ENCODE peak calls at places on chromosome 15, in five cellular contexts. N is fibroblast of pulmonary artery, L is adrenal gland, J is fibroblast of villous mesenchyme, S is DND-41. Q is an unnamed sample.

GRCh38 chr15:25182098-25182478 is 227.3 kb downstream of the SNRPN start:
- DNase-seq in N (no peak), L (no peak), J (no peak), S (no peak), Q (no peak)

GRCh38 chr15:26015516-26015915 is 152.4 kb upstream of the ATP10A start:
- DNase-seq in N (no peak), L (no peak), J (no peak), S (no peak), Q (no peak)

GRCh38 chr15:92323480-92323879 is 70.2 kb upstream of the ST8SIA2 start:
- DNase-seq in N (no peak), L (no peak), J (no peak), S (no peak), Q (no peak)

GRCh38 chr15:48924528-48925393 is 39.0 kb downstream of the SHC4 start:
- DNase-seq in N (no peak), L (no peak), J (no peak), S (no peak), Q (no peak)

GRCh38 chr15:91632981-91633380 is 220.5 kb upstream of the SLCO3A1 start:
- DNase-seq in N (no peak), L (no peak), J (no peak), S (no peak), Q (no peak)

GRCh38 chr15:78675617-78676360 is 34.8 kb upstream of the CHRNB4 start:
- DNase-seq in N (no peak), L (no peak), J (no peak), S (no peak), Q (no peak)

GRCh38 chr15:89077750-89078149 is 10.5 kb upstream of the ABHD2 start:
- DNase-seq in N (no peak), L (no peak), J (no peak), S (no peak), Q (no peak)

GRCh38 chr15:92123848-92124631 is 269.6 kb upstream of the ST8SIA2 start:
- DNase-seq in N (no peak), L (no peak), J (no peak), S (no peak), Q (no peak)

GRCh38 chr15:50881121-50882048 is 27.1 kb upstream of the AP4E1 start:
- DNase-seq in N (no peak), L (no peak), J (no peak), S (no peak), Q (peak)

GRCh38 chr15:39728844-39729243 is 53.8 kb downstream of the FSIP1 start:
- DNase-seq in N (no peak), L (no peak), J (peak), S (no peak), Q (no peak)

GRCh38 chr15:38072507-38073277 is 138.3 kb downstream of the TMCO5A start:
- DNase-seq in N (peak), L (peak), J (peak), S (no peak), Q (no peak)

GRCh38 chr15:63023351-63023945 is 19.1 kb upstream of the TPM1 start:
- DNase-seq in N (peak), L (no peak), J (peak), S (no peak), Q (no peak)

GRCh38 chr15:40367038-40367672 is 9.1 kb downstream of the DISP2 start:
- DNase-seq in N (no peak), L (peak), J (no peak), S (no peak), Q (no peak)

GRCh38 chr15:74621546-74621920 is 5.9 kb downstream of the CLK3 start:
- DNase-seq in N (no peak), L (no peak), J (no peak), S (no peak), Q (no peak)
- TF ChIP-seq CTCF in N (no peak), L (no peak), J (no peak), S (no peak), Q (no peak)

DNA sequence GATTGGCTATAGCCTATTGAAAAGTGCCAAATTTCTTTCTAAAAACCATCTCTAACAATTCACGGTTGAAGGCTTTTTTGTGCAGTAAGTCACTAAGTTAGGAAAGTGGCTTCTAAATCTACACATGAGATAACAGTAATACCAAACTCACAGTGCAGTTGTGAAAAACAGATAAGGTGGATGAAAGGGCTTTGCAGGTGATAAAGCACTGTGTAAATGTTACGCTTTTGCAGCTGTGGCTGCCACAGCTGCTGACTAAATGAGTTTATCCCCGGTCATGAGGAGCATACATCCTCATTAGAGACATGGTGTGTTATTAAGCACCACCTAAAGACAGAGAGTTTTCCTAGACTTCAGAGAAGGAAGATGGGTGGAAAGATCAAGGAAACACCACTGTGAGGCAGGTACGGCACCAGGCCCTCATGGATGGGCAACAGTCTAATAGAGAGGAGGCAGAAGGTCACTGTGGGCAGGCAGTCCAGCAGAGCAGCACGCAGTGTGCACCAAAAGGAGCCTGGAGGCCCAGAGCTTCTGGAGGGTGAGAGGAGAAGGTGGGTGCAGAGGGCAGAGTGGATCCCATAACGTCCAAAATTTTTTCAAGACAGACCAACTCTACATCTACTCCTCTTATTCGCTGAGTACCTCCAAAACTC is 68.5 kb downstream of the FMN1 start:
- DNase-seq in N (no peak), L (no peak), J (peak), S (peak), Q (no peak)
- H3K4me3 ChIP-seq in N (no peak), L (no peak), J (no peak), S (peak), Q (no peak)

DNA sequence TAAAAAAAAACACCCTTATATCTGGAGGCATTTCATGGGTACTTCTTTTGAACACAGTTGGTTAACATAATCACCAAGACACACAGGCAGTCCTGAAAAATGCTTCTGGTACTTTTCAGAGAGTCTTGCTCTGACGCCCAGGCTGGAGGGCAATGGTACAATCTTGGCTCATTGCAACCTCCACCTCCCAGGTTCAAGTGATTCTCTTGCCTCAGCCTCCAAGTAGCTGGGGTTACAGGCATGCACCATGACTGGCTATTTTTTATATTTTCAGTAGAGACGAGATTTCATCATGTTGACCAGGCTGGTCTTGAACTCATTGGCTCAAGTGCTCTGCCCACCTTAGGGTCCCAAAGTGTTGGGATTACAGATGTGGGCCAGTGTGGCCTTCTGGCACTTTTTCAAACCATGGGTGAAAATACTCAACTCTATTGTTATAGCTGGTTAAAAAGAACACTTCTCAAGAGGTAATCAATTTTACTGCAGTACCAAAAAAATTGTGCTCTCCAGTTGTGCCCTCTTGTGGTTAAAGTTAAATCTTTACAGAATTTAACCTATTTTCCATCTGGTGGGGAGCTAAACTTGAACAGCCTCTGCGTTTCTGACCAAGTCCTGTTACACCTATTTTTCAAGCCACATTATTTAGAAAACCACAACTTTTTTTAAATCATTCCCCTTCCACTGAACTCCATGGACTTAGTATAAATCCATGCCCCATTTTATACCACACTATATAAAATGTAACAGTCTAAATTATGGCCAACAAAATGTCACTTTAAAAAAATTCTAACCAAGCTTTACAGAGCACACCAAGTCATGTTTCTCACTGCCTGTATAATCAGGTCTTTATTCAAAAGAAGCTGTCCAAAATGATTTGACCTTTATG is 1.2 kb upstream of the SNAPC5 start:
- DNase-seq in N (peak), L (no peak), J (peak), S (no peak), Q (no peak)
- TF ChIP-seq CTCF in N (peak), L (peak), J (peak), S (peak), Q (peak)

DNA sequence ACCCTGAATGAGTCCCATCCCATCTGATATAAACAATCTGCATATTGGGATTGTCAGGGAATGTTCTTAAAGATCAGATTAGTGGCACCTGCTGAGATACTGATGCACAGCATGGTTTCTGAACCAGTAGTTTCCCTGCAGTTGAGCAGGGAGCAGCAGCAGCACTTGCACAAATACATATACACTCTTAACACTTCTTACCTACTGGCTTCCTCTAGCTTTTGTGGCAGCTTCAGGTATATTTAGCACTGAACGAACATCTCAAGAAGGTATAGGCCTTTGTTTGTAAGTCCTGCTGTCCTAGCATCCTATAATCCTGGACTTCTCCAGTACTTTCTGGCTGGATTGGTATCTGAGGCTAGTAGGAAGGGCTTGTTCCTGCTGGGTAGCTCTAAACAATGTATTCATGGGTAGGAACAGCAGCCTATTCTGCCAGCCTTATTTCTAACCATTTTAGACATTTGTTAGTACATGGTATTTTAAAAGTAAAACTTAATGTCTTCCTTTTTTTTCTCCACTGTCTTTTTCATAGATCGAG is 4.5 kb downstream of the B2M start:
- DNase-seq in N (no peak), L (no peak), J (no peak), S (no peak), Q (no peak)
- H3K4me3 ChIP-seq in N (no peak), L (peak), J (no peak), S (no peak), Q (no peak)

GRCh38 chr15:65824941-65825544 is 33.0 kb upstream of the DENND4A start:
- DNase-seq in N (peak), L (peak), J (peak), S (no peak), Q (no peak)

GRCh38 chr15:65818927-65819562 is 27.0 kb upstream of the DENND4A start:
- DNase-seq in N (peak), L (no peak), J (no peak), S (no peak), Q (no peak)

GRCh38 chr15:65819563-65819960 is 27.5 kb upstream of the DENND4A start:
- DNase-seq in N (no peak), L (peak), J (peak), S (no peak), Q (no peak)

GRCh38 chr15:65824031-65824743 is 32.1 kb upstream of the DENND4A start:
- DNase-seq in N (peak), L (peak), J (peak), S (peak), Q (no peak)

DNA sequence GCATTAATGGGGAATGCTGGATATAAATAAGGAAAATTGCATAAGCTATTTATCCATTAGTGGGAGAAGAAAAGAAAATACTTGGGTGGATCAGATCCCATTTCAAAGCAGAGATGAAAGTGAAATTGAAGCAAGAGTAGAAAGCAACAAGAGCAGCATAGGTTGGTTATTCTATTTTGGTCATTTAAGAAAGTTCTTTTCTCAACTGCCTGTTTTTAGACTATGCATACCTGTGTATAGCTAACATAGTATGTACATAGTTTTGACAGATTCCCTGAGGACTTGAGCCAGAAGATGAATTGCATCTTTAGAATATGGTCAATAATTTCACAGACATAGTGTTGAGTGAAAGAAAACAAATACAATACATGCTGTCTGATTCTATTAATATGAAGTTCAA is 29.0 kb upstream of the DENND4A start:
- DNase-seq in N (no peak), L (no peak), J (no peak), S (no peak), Q (no peak)
- TF ChIP-seq CTCF in N (no peak), L (no peak), J (no peak), S (no peak), Q (no peak)

DNA sequence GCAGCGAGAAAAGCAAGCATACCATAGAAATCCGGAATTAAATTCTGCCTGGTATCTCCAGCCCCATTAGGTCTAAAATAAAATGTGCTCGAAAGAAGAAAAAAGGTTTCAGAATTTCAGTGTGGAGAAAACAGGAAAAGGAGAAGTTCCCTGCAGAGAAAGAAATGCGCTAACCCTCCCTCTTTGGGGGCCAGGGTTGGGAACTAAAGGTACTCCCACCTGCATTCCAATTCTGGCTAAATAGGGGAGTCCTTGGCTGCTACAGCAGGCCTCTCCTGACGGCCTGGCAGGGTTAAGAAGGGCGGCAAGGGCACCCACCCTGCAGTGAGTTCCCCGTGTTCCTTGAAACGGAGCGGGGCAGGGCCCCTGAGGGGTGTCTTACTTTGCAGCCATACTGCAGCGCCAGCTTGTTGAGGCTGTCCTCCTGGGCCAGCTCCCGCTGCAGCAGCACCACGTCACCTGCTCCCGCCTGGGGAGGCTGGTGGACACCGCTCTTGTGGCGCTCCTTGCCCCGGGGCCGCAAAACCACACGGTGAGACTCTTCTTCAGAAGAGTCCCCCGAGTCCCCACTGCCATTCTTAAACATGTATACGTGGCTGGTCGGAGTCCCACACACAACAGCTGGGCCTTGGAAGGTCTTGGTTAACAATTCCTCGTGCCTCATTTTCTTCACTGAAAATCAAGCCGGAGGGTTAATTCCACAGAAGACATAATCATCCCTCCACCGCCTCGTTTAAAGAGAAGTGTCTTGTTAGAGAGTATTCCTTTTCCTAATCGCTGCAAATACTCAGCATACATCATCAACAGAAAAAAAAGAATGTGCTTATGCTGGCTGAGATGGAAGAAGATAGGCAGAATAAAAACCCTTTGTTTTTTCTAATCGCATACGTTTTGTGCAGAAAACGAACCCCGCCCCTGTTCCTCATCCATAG is 1.6 kb downstream of the LYSMD4 start:
- DNase-seq in N (peak), L (no peak), J (no peak), S (no peak), Q (no peak)
- H3K4me3 ChIP-seq in N (peak), L (peak), J (peak), S (peak), Q (peak)

GRCh38 chr15:94584833-94585244 is 353.5 kb downstream of the MCTP2 start:
- DNase-seq in N (peak), L (peak), J (no peak), S (peak), Q (no peak)

GRCh38 chr15:94580186-94580585 is 348.8 kb downstream of the MCTP2 start:
- DNase-seq in N (no peak), L (no peak), J (no peak), S (no peak), Q (no peak)

GRCh38 chr15:94579261-94579660 is 347.9 kb downstream of the MCTP2 start:
- DNase-seq in N (no peak), L (no peak), J (no peak), S (no peak), Q (no peak)

GRCh38 chr15:94586099-94586498 is 354.7 kb downstream of the MCTP2 start:
- DNase-seq in N (no peak), L (no peak), J (no peak), S (no peak), Q (no peak)

GRCh38 chr15:94582368-94582767 is 351.0 kb downstream of the MCTP2 start:
- DNase-seq in N (peak), L (peak), J (peak), S (peak), Q (no peak)
- TF ChIP-seq CTCF in N (peak), L (peak), J (no peak), S (peak), Q (peak)

GRCh38 chr15:90412356-90413194 is 24.5 kb downstream of the IQGAP1 start:
- DNase-seq in N (peak), L (peak), J (peak), S (no peak), Q (no peak)
- H3K4me3 ChIP-seq in N (no peak), L (no peak), J (peak), S (no peak), Q (no peak)

DNA sequence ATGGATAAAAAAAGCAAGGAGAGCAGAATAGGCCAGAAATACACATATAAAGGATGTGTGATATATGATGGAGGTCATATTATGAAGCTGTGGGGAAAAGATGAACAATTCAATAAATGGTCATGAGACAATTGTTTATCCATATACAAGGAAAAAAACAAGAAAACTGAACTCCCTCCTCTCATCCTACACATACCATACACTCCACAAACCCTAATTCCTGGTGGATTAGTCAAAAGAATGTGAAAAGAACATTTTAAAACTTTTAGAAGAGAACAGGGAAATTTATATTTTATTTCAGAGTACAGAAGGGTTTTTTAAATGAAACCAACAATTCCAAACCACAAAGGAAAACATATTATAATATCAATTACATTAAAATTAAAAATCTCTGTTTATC is 34.5 kb upstream of the NR2E3 start:
- DNase-seq in N (no peak), L (no peak), J (no peak), S (no peak), Q (no peak)
- TF ChIP-seq CTCF in N (no peak), L (no peak), J (no peak), S (no peak), Q (no peak)

DNA sequence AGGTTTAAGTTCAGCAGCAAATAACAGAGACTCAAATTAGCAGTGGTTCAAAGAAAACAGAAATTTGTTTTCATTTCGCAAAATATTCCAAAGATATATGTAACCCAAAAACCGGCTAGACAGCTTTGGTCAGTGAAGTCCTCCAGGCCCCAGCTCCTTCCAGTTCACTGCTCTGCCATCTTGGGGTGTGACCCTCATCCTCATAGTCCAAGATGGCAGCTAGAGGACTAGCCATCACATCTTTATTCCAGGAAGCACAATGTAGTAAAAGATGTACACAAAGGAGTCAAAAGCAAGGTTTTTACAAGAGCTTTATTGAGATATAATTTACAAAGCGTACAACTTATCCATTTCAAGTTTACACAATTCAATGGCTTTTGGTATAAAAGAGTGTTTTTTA is 107.1 kb downstream of the LIPC start:
- DNase-seq in N (no peak), L (no peak), J (no peak), S (no peak), Q (no peak)
- H3K4me3 ChIP-seq in N (no peak), L (no peak), J (no peak), S (no peak), Q (no peak)

Q was measured in epithelial cell of proximal tubule.